ENCODE peak calls at places on chromosomes 11 and 22, in eight cellular contexts. One of them, this sample, is unnamed.

GRCh38 chr11:6681505-6681904 is 1.6 kb downstream of the MRPL17 start:
- DNase-seq in activated gamma-delta T cell treated with Interleukin-2 at 50 U/mL for 16 hours: no peak
- DNase-seq in GM13977: no peak
- DNase-seq in T follicular helper cell: no peak
- DNase-seq in Peyer's patch: no peak
- DNase-seq in activated T-cell treated with anti-CD3 and anti-CD28 coated beads, Interleukin-2, amount 50 U/mL, for 72 hours: no peak
- DNase-seq in H1: no peak
- DNase-seq in activated CD8-positive, alpha-beta memory T cell treated with anti-CD3 and anti-CD28 coated beads for 1 hour: no peak
- DNase-seq in this sample: no peak

GRCh38 chr22:46245515-46245914 is 4.6 kb downstream of the CDPF1 start:
- DNase-seq in activated T-cell treated with anti-CD3 and anti-CD28 coated beads, Interleukin-2, amount 50 U/mL, for 72 hours: no peak
- DNase-seq in H1: no peak
- DNase-seq in GM13977: no peak
- DNase-seq in Peyer's patch: no peak
- DNase-seq in T follicular helper cell: no peak
- DNase-seq in activated gamma-delta T cell treated with Interleukin-2 at 50 U/mL for 16 hours: no peak
- DNase-seq in activated CD8-positive, alpha-beta memory T cell treated with anti-CD3 and anti-CD28 coated beads for 1 hour: no peak
- DNase-seq in this sample: no peak

GRCh38 chr11:72653616-72654000 is 20.6 kb downstream of the PDE2A start:
- DNase-seq in Peyer's patch: no peak
- DNase-seq in H1: no peak
- DNase-seq in GM13977: no peak
- DNase-seq in T follicular helper cell: no peak
- DNase-seq in activated T-cell treated with anti-CD3 and anti-CD28 coated beads, Interleukin-2, amount 50 U/mL, for 72 hours: no peak
- DNase-seq in activated CD8-positive, alpha-beta memory T cell treated with anti-CD3 and anti-CD28 coated beads for 1 hour: no peak
- DNase-seq in activated gamma-delta T cell treated with Interleukin-2 at 50 U/mL for 16 hours: no peak
- DNase-seq in this sample: no peak

GRCh38 chr11:18650353-18650752 is 16.2 kb upstream of the SPTY2D1 start:
- DNase-seq in activated gamma-delta T cell treated with Interleukin-2 at 50 U/mL for 16 hours: no peak
- DNase-seq in GM13977: no peak
- DNase-seq in Peyer's patch: no peak
- DNase-seq in activated T-cell treated with anti-CD3 and anti-CD28 coated beads, Interleukin-2, amount 50 U/mL, for 72 hours: no peak
- DNase-seq in T follicular helper cell: no peak
- DNase-seq in activated CD8-positive, alpha-beta memory T cell treated with anti-CD3 and anti-CD28 coated beads for 1 hour: no peak
- DNase-seq in H1: no peak
- DNase-seq in this sample: no peak

GRCh38 chr11:58046231-58046630 is 15.5 kb downstream of the OR6Q1 start:
- DNase-seq in T follicular helper cell: no peak
- DNase-seq in Peyer's patch: no peak
- DNase-seq in H1: no peak
- DNase-seq in activated gamma-delta T cell treated with Interleukin-2 at 50 U/mL for 16 hours: no peak
- DNase-seq in activated CD8-positive, alpha-beta memory T cell treated with anti-CD3 and anti-CD28 coated beads for 1 hour: no peak
- DNase-seq in activated T-cell treated with anti-CD3 and anti-CD28 coated beads, Interleukin-2, amount 50 U/mL, for 72 hours: no peak
- DNase-seq in GM13977: no peak
- DNase-seq in this sample: no peak

GRCh38 chr11:68312117-68312779 is at the start of gene LRP5:
- DNase-seq in T follicular helper cell: no peak
- DNase-seq in activated T-cell treated with anti-CD3 and anti-CD28 coated beads, Interleukin-2, amount 50 U/mL, for 72 hours: peak
- DNase-seq in activated gamma-delta T cell treated with Interleukin-2 at 50 U/mL for 16 hours: no peak
- DNase-seq in GM13977: peak
- DNase-seq in activated CD8-positive, alpha-beta memory T cell treated with anti-CD3 and anti-CD28 coated beads for 1 hour: no peak
- DNase-seq in Peyer's patch: no peak
- DNase-seq in H1: no peak
- DNase-seq in this sample: peak

GRCh38 chr22:23306438-23306921 is 126.2 kb downstream of the BCR start:
- DNase-seq in H1: no peak
- DNase-seq in activated T-cell treated with anti-CD3 and anti-CD28 coated beads, Interleukin-2, amount 50 U/mL, for 72 hours: no peak
- DNase-seq in T follicular helper cell: no peak
- DNase-seq in Peyer's patch: peak
- DNase-seq in activated gamma-delta T cell treated with Interleukin-2 at 50 U/mL for 16 hours: no peak
- DNase-seq in activated CD8-positive, alpha-beta memory T cell treated with anti-CD3 and anti-CD28 coated beads for 1 hour: no peak
- DNase-seq in GM13977: no peak
- DNase-seq in this sample: no peak

GRCh38 chr11:87252869-87253268 is 215.1 kb downstream of the TMEM135 start:
- DNase-seq in Peyer's patch: no peak
- DNase-seq in activated gamma-delta T cell treated with Interleukin-2 at 50 U/mL for 16 hours: no peak
- DNase-seq in activated T-cell treated with anti-CD3 and anti-CD28 coated beads, Interleukin-2, amount 50 U/mL, for 72 hours: no peak
- DNase-seq in H1: no peak
- DNase-seq in T follicular helper cell: no peak
- DNase-seq in GM13977: no peak
- DNase-seq in activated CD8-positive, alpha-beta memory T cell treated with anti-CD3 and anti-CD28 coated beads for 1 hour: no peak
- DNase-seq in this sample: no peak

GRCh38 chr11:117579148-117579547 is 217.9 kb downstream of the DSCAML1 start:
- DNase-seq in activated CD8-positive, alpha-beta memory T cell treated with anti-CD3 and anti-CD28 coated beads for 1 hour: no peak
- DNase-seq in activated gamma-delta T cell treated with Interleukin-2 at 50 U/mL for 16 hours: no peak
- DNase-seq in T follicular helper cell: no peak
- DNase-seq in H1: no peak
- DNase-seq in GM13977: no peak
- DNase-seq in activated T-cell treated with anti-CD3 and anti-CD28 coated beads, Interleukin-2, amount 50 U/mL, for 72 hours: no peak
- DNase-seq in Peyer's patch: no peak
- DNase-seq in this sample: no peak

GRCh38 chr11:28690746-28691145 is 582.6 kb downstream of the METTL15 start:
- DNase-seq in GM13977: no peak
- DNase-seq in T follicular helper cell: no peak
- DNase-seq in activated gamma-delta T cell treated with Interleukin-2 at 50 U/mL for 16 hours: no peak
- DNase-seq in activated T-cell treated with anti-CD3 and anti-CD28 coated beads, Interleukin-2, amount 50 U/mL, for 72 hours: no peak
- DNase-seq in Peyer's patch: no peak
- DNase-seq in activated CD8-positive, alpha-beta memory T cell treated with anti-CD3 and anti-CD28 coated beads for 1 hour: no peak
- DNase-seq in H1: no peak
- DNase-seq in this sample: no peak

This sample was measured in transverse colon.